ENCODE peak calls at places on chromosome 15, in six cellular contexts. V, Q, K, S, P and C are unnamed samples.

GRCh38 chr15:78640840-78641733 is at the start of gene CHRNB4:
- DNase-seq in P (no peak), S (peak), Q (no peak), V (peak), K (peak), C (no peak)

GRCh38 chr15:76682259-76682658 is 222.9 kb downstream of the SCAPER start:
- DNase-seq in P (no peak), Q (no peak), V (no peak), K (no peak), S (no peak), C (no peak)

GRCh38 chr15:33048255-33048654 is 146.3 kb downstream of the FMN1 start:
- DNase-seq in S (no peak), K (no peak), Q (no peak), V (no peak), P (no peak), C (no peak)

GRCh38 chr15:51775967-51776816 is 24.8 kb downstream of the TMOD2 start:
- DNase-seq in S (peak), P (peak), K (peak), Q (no peak), V (peak), C (no peak)

GRCh38 chr15:28979208-28979891 is 93.6 kb downstream of the APBA2 start:
- DNase-seq in V (no peak), P (no peak), K (no peak), Q (no peak), S (no peak), C (no peak)

GRCh38 chr15:31598620-31599019 is 272.0 kb downstream of the KLF13 start:
- DNase-seq in K (no peak), Q (no peak), P (no peak), S (peak), V (peak), C (no peak)

GRCh38 chr15:24954783-24955548 is at the start of the genes SNRPN and SNURF:
- DNase-seq in Q (no peak), P (peak), S (peak), V (peak), K (peak), C (peak)

GRCh38 chr15:57555270-57555669 is 36.4 kb upstream of the MYZAP start:
- DNase-seq in K (no peak), S (peak), P (no peak), Q (no peak), V (no peak), C (no peak)

GRCh38 chr15:36256258-36256825 is 323.1 kb upstream of the CDIN1 start:
- DNase-seq in K (no peak), V (no peak), S (no peak), Q (no peak), P (no peak), C (no peak)

GRCh38 chr15:80689297-80689696 is 5.8 kb upstream of the ABHD17C start:
- DNase-seq in Q (no peak), K (no peak), P (no peak), S (no peak), V (no peak), C (no peak)

GRCh38 chr15:47587938-47588817 is 129.1 kb upstream of the SEMA6D start:
- DNase-seq in V (no peak), K (no peak), Q (no peak), S (no peak), P (no peak), C (no peak)

GRCh38 chr15:32884136-32884535 is 166.3 kb downstream of the GREM1 start:
- DNase-seq in P (no peak), Q (no peak), V (peak), K (no peak), S (no peak), C (no peak)

GRCh38 chr15:56739964-56740640 is 6.8 kb upstream of the ZNF280D start:
- DNase-seq in S (no peak), V (no peak), Q (no peak), P (no peak), K (no peak), C (no peak)

GRCh38 chr15:90035835-90036220 is 34.7 kb downstream of the ZNF710 start:
- DNase-seq in Q (no peak), V (no peak), K (no peak), P (no peak), S (no peak), C (no peak)

GRCh38 chr15:41499109-41499851 is 5.6 kb downstream of the ITPKA start:
- DNase-seq in S (no peak), P (peak), K (no peak), V (no peak), Q (no peak), C (peak)

GRCh38 chr15:26868029-26868685 is 1.3 kb downstream of the GABRA5 start:
- DNase-seq in V (no peak), P (no peak), S (no peak), K (no peak), Q (no peak), C (no peak)